ENCODE peak calls at places on chromosomes 12 and 14, in four cellular contexts. Z, Q, T and R are unnamed samples.

GRCh38 chr12:109517619-109518018 is 40.2 kb downstream of the UBE3B start:
- DNase-seq in Z (no peak), Q (no peak), T (no peak), R (no peak)

GRCh38 chr14:50917449-50917848 is 26.8 kb downstream of the PYGL start:
- DNase-seq in Z (no peak), Q (no peak), T (no peak), R (no peak)

GRCh38 chr12:121719926-121720414 is 7.4 kb downstream of the TMEM120B start:
- DNase-seq in Z (peak), Q (peak), T (peak), R (no peak)

GRCh38 chr12:123973552-123974341 is 732 bp downstream of the ZNF664 start:
- DNase-seq in Z (peak), Q (peak), T (peak), R (peak)

GRCh38 chr12:89756100-89756637 is 47.5 kb upstream of the ATP2B1 start:
- DNase-seq in Z (no peak), Q (no peak), T (no peak), R (no peak)

GRCh38 chr14:98756749-98757148 is 515.2 kb downstream of the BCL11B start:
- DNase-seq in Z (no peak), Q (no peak), T (no peak), R (no peak)

GRCh38 chr12:32583535-32583934 is 95.6 kb upstream of the DNM1L start:
- DNase-seq in Z (peak), Q (no peak), T (peak), R (no peak)

GRCh38 chr14:97185186-97185585 is 388.0 kb downstream of the VRK1 start:
- DNase-seq in Z (no peak), Q (peak), T (no peak), R (no peak)

GRCh38 chr12:5561843-5562242 is 129.9 kb downstream of the NTF3 start:
- DNase-seq in Z (no peak), Q (no peak), T (no peak), R (no peak)

GRCh38 chr12:68067762-68068376 is 78.6 kb downstream of the IFNG-AS1 start:
- DNase-seq in Z (peak), Q (peak), T (peak), R (no peak)

DNA sequence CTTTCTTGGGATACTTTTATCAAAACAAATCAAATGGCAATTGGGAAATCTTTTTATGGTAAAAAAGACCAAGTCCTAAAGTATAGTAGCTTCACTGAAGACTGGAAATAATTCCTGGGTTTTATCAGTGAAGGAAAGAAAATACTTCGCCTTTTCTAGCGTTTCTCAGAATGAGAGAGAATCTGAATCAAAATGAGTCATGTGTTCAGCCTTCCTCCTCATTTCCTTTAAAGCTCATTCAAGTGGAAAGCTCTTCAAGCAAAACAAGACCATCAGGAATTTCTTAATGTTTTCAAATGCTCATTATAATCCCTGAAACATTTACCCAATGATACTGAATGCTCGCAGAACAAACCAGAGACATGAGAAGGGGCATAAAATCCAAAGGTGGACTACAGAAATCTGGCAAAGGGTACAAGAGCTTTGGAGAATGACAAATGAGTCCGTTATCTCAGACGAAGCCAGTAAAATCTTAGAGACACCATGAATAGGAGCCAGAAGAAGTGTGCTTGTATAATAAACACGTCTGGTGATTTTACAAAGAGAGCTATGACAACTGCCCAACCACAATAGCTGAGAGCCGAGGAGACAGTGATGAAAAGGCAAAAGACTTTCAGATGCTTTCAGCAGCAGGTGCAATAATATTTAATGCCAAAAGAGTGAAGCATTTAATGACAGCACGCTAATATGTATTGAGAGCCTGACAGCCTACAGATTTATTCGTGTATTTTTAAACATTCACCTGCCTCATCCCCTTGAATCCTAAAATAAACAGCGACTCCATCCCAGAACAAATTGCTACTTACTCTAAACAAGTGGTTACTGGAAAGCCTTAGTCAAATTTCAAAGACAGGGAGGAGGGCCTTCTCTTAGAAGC is 19.1 kb downstream of the SPRING1 start:
- DNase-seq in Z (peak), Q (peak), T (peak), R (no peak)
- H3K4me3 ChIP-seq in Z (no peak), Q (no peak), T (no peak), R (no peak)

GRCh38 chr14:68950111-68950510 is 29.0 kb downstream of the ACTN1 start:
- DNase-seq in Z (peak), Q (peak), T (peak), R (no peak)

GRCh38 chr14:68955164-68955921 is 23.8 kb downstream of the ACTN1 start:
- DNase-seq in Z (no peak), Q (peak), T (no peak), R (no peak)

GRCh38 chr14:68951051-68951797 is 27.9 kb downstream of the ACTN1 start:
- DNase-seq in Z (peak), Q (peak), T (peak), R (peak)

GRCh38 chr14:68951800-68952540 is 27.1 kb downstream of the ACTN1 start:
- DNase-seq in Z (no peak), Q (no peak), T (peak), R (peak)

GRCh38 chr14:68952544-68953535 is 26.3 kb downstream of the ACTN1 start:
- DNase-seq in Z (peak), Q (peak), T (peak), R (peak)
- H3K4me3 ChIP-seq in Z (no peak), Q (peak), T (peak), R (no peak)

GRCh38 chr14:92704821-92705220 is 43.6 kb downstream of the LGMN start:
- DNase-seq in Z (no peak), Q (no peak), T (no peak), R (peak)
- H3K4me3 ChIP-seq in Z (no peak), Q (no peak), T (no peak), R (no peak)

GRCh38 chr14:24145219-24145618 is 1.2 kb downstream of the PSME2 start:
- DNase-seq in Z (no peak), Q (no peak), T (no peak), R (peak)
- H3K4me3 ChIP-seq in Z (no peak), Q (peak), T (peak), R (no peak)

GRCh38 chr12:46384451-46385301 is 12.1 kb upstream of the SLC38A2 start:
- DNase-seq in Z (peak), Q (peak), T (peak), R (no peak)

GRCh38 chr12:46386360-46386867 is 13.8 kb upstream of the SLC38A2 start:
- DNase-seq in Z (peak), Q (peak), T (peak), R (no peak)

GRCh38 chr12:46386877-46387629 is 14.5 kb upstream of the SLC38A2 start:
- DNase-seq in Z (peak), Q (peak), T (peak), R (peak)

GRCh38 chr12:46383654-46384450 is 11.3 kb upstream of the SLC38A2 start:
- DNase-seq in Z (peak), Q (peak), T (peak), R (peak)

DNA sequence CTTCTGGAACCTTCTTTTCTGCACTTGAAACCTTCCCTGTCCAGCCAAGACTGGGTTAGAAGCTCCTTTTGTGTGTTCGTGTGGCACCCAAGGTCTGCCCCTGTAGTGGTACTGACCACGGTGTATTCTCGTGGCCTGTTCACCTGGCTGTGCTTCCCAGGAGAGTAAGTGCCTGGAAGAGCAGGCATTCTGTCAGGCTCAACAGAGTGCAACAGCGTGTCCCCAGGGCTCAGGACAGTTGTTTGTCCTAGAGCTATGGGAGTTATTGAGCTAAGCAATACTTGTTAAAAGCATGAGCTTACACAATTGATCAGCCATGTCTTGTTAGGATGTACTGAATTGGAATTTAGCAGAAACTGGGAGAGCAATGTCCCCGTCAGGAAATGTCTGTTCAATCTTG is 12.9 kb upstream of the SLC38A2 start:
- DNase-seq in Z (no peak), Q (no peak), T (no peak), R (no peak)
- H3K4me3 ChIP-seq in Z (no peak), Q (no peak), T (no peak), R (no peak)

DNA sequence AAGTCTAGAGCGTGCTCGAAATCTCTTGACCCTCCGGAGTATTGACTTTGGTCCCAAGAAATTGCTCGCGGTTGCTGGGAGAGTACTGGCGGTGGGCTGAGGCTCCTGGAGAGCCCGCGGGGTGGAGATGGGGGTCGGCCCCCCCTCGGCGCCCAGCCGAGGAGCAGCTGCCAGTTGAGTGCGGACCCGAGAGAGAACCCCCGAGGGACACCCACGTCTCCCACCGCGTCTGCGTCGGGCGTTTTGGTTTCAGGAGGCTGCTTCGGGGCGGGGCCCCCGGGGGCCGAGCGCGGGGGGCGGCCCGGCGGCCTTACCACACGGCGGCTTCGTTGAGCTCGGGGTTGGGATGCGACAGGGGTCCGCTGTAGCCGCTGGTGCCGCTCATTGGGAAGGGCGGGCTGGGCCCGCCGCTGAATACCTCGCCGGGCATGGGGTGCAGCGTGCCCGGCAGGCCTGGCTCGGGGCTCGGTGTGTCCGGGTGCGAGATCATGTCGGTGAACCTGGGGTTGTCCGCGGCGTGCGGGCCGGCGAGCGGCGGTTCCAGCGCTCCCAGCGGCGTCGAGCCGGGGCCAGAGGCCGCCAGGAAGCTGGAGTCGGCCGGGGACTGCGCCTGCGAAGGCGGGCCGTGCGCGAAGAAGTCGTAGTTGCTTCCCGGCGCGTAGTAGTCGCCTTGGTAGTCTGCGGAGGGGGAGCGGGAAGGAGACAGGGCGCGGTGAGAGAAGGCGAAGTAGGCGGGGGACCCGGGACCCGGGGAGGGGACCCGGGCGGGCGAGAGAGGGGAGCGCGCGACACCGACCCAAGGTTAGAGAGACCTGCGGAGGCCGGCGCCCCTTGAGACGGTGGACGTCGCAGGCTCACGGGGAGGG is 8.6 kb downstream of the LHX5 start:
- DNase-seq in Z (no peak), Q (no peak), T (no peak), R (no peak)
- H3K4me3 ChIP-seq in Z (peak), Q (no peak), T (no peak), R (peak)

GRCh38 chr12:54082402-54082892 is 28.8 kb downstream of the HOXC4 start:
- DNase-seq in Z (peak), Q (no peak), T (no peak), R (peak)
- H3K4me3 ChIP-seq in Z (no peak), Q (peak), T (no peak), R (peak)

GRCh38 chr12:86959766-86960458 is 703.7 kb upstream of the MGAT4C start:
- DNase-seq in Z (no peak), Q (no peak), T (no peak), R (no peak)
- H3K4me3 ChIP-seq in Z (no peak), Q (no peak), T (no peak), R (no peak)

GRCh38 chr12:58775396-58775795 is 144.9 kb downstream of the LRIG3 start:
- DNase-seq in Z (no peak), Q (no peak), T (no peak), R (no peak)
- H3K4me3 ChIP-seq in Z (no peak), Q (no peak), T (no peak), R (no peak)